ENCODE peak calls at places on chromosomes 12 and 14, in four cellular contexts. U, S, H and E are unnamed samples.

GRCh38 chr14:31952573-31952972 is 124.5 kb upstream of the ARHGAP5 start:
- DNase-seq in U (no peak), S (no peak), H (no peak), E (no peak)

GRCh38 chr14:21070083-21070609 is at the start of gene ARHGEF40:
- DNase-seq in U (peak), S (peak), H (no peak), E (no peak)

GRCh38 chr12:64877363-64878004 is 53.0 kb downstream of the TBC1D30 start:
- DNase-seq in U (no peak), S (no peak), H (no peak), E (no peak)

GRCh38 chr12:1716911-1717310 is 26.0 kb downstream of the ADIPOR2 start:
- DNase-seq in U (no peak), S (no peak), H (no peak), E (no peak)

GRCh38 chr12:6854036-6854435 is 2.1 kb downstream of the USP5 start:
- DNase-seq in U (no peak), S (no peak), H (no peak), E (no peak)

GRCh38 chr12:45933504-45933903 is 56.9 kb downstream of the SCAF11 start:
- DNase-seq in U (no peak), S (no peak), H (no peak), E (no peak)

GRCh38 chr12:62934799-62935674 is at the start of gene PPM1H:
- DNase-seq in U (peak), S (peak), H (peak), E (no peak)

GRCh38 chr12:28313631-28314030 is 123.4 kb downstream of the CCDC91 start:
- DNase-seq in U (no peak), S (peak), H (no peak), E (no peak)

GRCh38 chr14:69087061-69087461 is 65.9 kb downstream of the DCAF5 start:
- DNase-seq in U (no peak), S (peak), H (no peak), E (no peak)

GRCh38 chr14:71582705-71583104 is 349.5 kb upstream of the RGS6 start:
- DNase-seq in U (no peak), S (peak), H (no peak), E (no peak)

GRCh38 chr12:69091447-69092022 is 147.8 kb upstream of the CPSF6 start:
- DNase-seq in U (no peak), S (no peak), H (no peak), E (no peak)

GRCh38 chr12:106584104-106585064 is 1.6 kb downstream of the RFX4 start:
- DNase-seq in U (peak), S (no peak), H (no peak), E (no peak)

GRCh38 chr14:81343166-81343565 is 57.0 kb downstream of the STON2 start:
- DNase-seq in U (no peak), S (no peak), H (no peak), E (no peak)

GRCh38 chr12:30457621-30458289 is 237.9 kb downstream of the IPO8 start:
- DNase-seq in U (no peak), S (peak), H (no peak), E (peak)

GRCh38 chr12:85866929-85867776 is 6.9 kb upstream of the NTS start:
- DNase-seq in U (no peak), S (peak), H (no peak), E (peak)

GRCh38 chr14:32950584-32950983 is 11.9 kb downstream of the NPAS3 start:
- DNase-seq in U (no peak), S (peak), H (no peak), E (no peak)

DNA sequence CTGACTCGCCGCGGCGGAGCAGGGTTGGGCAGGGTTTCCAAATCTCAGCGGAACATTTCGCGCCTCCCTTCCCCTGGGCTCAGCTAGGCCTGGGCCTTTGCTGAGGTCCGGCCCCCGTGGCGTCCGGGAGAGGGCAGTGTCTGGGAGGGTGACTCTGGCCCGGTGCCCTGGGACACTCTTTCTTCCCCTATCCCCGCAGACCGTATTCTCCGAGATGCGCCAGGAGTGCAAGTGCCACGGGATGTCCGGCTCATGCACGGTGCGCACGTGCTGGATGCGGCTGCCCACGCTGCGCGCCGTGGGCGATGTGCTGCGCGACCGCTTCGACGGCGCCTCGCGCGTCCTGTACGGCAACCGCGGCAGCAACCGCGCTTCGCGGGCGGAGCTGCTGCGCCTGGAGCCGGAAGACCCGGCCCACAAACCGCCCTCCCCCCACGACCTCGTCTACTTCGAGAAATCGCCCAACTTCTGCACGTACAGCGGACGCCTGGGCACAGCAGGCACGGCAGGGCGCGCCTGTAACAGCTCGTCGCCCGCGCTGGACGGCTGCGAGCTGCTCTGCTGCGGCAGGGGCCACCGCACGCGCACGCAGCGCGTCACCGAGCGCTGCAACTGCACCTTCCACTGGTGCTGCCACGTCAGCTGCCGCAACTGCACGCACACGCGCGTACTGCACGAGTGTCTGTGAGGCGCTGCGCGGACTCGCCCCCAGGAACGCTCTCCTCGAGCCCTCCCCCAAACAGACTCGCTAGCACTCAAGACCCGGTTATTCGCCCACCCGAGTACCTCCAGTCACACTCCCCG is 3.0 kb downstream of the WNT1 start:
- DNase-seq in U (no peak), S (no peak), H (no peak), E (no peak)
- TF ChIP-seq CTCF in U (peak), S (no peak), H (no peak), E (no peak)

GRCh38 chr12:107895966-107896365 is 121.5 kb downstream of the ASCL4 start:
- DNase-seq in U (no peak), S (no peak), H (no peak), E (no peak)

GRCh38 chr12:107894589-107894988 is 120.1 kb downstream of the ASCL4 start:
- DNase-seq in U (no peak), S (no peak), H (no peak), E (no peak)

GRCh38 chr12:107891967-107892366 is 117.5 kb downstream of the ASCL4 start:
- DNase-seq in U (no peak), S (peak), H (no peak), E (no peak)
- TF ChIP-seq CTCF in U (peak), S (peak), H (no peak), E (peak)

DNA sequence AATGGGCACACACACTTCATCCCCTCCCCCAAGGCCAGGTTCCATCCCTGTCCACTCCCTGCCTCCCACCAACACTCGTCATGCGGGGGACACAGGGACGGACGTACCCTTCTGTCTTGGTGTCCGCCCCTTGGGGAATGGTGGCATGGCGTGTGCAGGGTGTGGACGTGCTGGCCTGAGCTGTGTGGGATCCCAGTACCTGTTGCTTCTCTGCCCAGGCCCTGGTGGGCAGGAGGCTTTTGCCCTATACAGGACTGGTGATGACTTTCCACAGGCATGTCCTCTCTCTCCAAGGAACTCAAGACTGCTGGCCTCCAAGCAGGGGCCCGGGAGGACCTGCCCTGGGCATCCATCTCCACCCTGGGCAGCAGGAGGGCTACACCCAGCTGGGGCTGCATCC is 195.8 kb upstream of the PRMT8 start:
- DNase-seq in U (no peak), S (no peak), H (no peak), E (no peak)
- TF ChIP-seq CTCF in U (no peak), S (no peak), H (no peak), E (no peak)

DNA sequence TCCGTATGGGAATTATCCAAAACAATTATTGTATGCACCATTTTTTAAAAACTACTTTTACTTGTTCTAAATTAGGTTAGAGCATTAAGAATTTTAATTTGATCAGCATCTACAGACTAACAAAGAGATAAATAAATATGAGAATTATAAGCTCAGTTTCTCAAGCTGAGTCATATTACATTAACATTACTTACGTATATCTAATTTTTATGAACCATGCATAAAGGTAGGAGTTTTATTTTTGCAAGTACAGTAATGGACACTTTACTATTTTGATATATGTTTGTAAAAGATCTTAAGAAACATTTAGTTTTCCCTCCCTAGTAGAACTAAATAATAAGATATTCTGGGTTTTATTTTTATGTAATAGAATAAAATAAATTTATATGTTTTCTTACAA is 410.1 kb downstream of the TMEM117 start:
- DNase-seq in U (no peak), S (no peak), H (no peak), E (no peak)
- TF ChIP-seq CTCF in U (no peak), S (no peak), H (no peak), E (no peak)

DNA sequence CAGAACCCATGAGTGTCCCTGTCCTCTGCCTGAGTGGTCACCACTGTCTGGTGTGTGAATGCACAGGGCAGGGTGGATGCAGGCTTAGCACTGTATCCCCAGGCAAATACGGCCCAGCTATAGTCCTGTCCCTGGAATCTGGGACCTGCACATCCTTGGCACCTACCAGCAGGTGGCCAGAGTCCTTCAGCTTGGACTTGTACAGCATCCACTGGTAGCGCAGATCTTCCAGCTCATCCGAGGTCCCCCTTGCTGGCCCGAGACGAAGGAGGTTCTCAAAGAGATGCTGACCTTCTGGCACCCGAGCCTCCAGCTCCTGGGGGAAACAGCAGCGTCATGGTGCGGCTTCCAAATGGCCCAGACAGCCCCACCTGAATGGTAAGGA is 83.4 kb downstream of the SYNE3 start:
- DNase-seq in U (no peak), S (no peak), H (no peak), E (no peak)
- TF ChIP-seq CTCF in U (no peak), S (peak), H (no peak), E (no peak)

DNA sequence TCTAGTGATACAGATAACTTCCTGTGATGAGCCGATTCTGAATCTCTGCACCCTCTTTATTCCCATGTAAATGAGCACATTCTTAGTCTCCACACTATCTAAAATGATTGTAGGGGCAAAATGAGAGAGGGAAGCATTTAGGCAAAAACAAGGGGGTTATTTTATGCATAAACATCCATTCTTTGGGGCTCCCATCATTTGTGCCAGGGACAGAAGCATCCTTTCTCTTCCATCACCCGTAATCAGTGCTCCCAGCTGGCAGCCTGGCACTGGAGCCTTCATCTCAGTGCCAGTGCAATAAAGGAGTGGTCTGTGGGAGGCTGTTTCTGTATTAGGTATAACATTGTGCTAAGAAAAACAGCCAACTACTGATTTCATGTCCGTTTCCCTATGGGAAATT is 1.6 kb upstream of the GPD1 start:
- DNase-seq in U (no peak), S (no peak), H (no peak), E (no peak)
- TF ChIP-seq CTCF in U (no peak), S (no peak), H (no peak), E (no peak)

GRCh38 chr14:61456720-61457119 is 135.3 kb downstream of the PRKCH start:
- DNase-seq in U (peak), S (peak), H (peak), E (peak)
- TF ChIP-seq CTCF in U (peak), S (peak), H (peak), E (peak)

DNA sequence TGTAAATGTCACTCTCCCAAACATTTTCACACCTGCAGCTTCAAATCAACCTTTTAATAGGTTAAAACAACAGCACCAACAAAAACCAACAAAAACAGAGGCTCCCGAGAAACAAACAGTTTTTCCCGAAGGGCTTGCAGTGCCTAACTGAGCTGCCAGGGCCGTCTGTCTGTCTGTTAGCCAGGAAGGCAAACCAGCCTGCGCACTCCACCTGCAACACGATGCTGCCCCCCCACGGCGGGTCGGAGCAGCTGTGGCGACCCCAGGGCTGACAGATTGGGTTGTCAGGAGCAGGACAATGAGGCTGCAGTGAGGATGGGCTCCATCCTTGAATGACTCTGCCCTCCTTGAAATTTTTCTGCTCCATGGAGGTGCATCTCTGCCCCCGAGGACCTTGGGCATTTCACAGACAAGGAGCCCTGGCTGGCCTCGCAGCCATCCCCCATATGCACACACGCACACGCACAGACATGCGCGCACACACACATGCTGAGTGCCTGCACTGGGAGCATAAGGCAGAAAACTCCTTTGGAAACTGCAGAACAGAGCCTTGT is 2.6 kb downstream of the RTL1 start:
- DNase-seq in U (peak), S (peak), H (peak), E (no peak)
- TF ChIP-seq CTCF in U (peak), S (no peak), H (no peak), E (peak)

DNA sequence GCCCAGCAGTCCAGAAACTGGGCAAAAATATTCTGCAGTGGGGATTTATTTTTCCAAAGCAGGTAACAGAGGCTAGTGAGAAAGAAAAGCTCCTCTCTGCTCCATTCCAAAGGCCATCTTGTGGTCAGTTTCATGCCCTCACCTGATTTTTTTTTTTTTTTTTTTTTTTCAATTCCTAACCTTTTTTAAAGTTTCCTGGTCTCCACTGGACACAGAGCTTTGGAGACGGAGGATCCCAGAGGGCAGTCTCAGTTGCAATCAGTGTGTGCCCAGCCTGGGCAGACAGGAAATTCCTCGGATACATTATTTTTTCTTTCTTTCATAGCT is 178.7 kb upstream of the BCL2L14 start:
- DNase-seq in U (no peak), S (no peak), H (no peak), E (no peak)
- TF ChIP-seq CTCF in U (peak), S (peak), H (no peak), E (peak)